ENCODE peak calls at places on chromosomes 4 and X, in nine cellular contexts. N is cardiac fibroblast, M is astrocyte of the spinal cord, T is psoas muscle, C is Calu3, O is uterus, E is GM20000, W is GM12865, X is H9. S is an unnamed sample.

GRCh38 chr4:143230683-143231082 is 46.0 kb downstream of the USP38 start:
- DNase-seq in N (no peak), M (no peak), T (no peak), C (no peak), O (no peak), E (peak; percentile 10), W (peak; percentile 3), X (no peak), S (no peak)

GRCh38 chr4:1026115-1026514 is 14.7 kb downstream of the FGFRL1 start:
- DNase-seq in N (peak; percentile 26), M (no peak), T (no peak), C (peak; percentile 48), O (no peak), E (peak; percentile 95), W (peak; percentile 61), X (peak; percentile 61), S (no peak)

GRCh38 chr4:86918539-86919072 is 16.2 kb upstream of the AFF1 start:
- DNase-seq in N (peak; percentile 86), M (peak; percentile 19), T (no peak), C (no peak), O (no peak), E (no peak), W (no peak), X (no peak), S (no peak)

GRCh38 chr4:152806492-152807125 is 26.9 kb downstream of the ARFIP1 start:
- DNase-seq in N (no peak), M (no peak), T (no peak), C (no peak), O (no peak), E (no peak), W (no peak), X (no peak), S (no peak)

GRCh38 chr4:73127839-73128448 is 58.4 kb upstream of the COX18 start:
- DNase-seq in N (peak; percentile 43), M (no peak), T (no peak), C (peak; percentile 2), O (no peak), E (no peak), W (peak; percentile 18), X (no peak), S (peak; percentile 2)

GRCh38 chr4:85686398-85686797 is 211.4 kb downstream of the ARHGAP24 start:
- DNase-seq in N (no peak), M (no peak), T (no peak), C (no peak), O (no peak), E (no peak), W (no peak), X (no peak), S (peak; percentile 4)

GRCh38 chrX:16882702-16883486 is 12.7 kb upstream of the RBBP7 start:
- DNase-seq in N (peak; percentile 71), M (peak; percentile 64), T (peak; percentile 77), C (peak; percentile 76), O (peak; percentile 68), E (peak; percentile 41), W (peak; percentile 73), X (peak; percentile 79), S (peak; percentile 83)

GRCh38 chr4:174538876-174539250 is 16.6 kb upstream of the HPGD start:
- DNase-seq in N (no peak), M (no peak), T (no peak), C (no peak), O (no peak), E (no peak), W (peak; percentile 8), X (no peak), S (no peak)

GRCh38 chrX:21757960-21758359 is at the start of gene SMPX:
- DNase-seq in N (no peak), M (no peak), T (peak; percentile 76), C (no peak), O (no peak), E (no peak), W (no peak), X (no peak), S (no peak)

GRCh38 chrX:20802036-20802435 is 535.3 kb upstream of the RPS6KA3 start:
- DNase-seq in N (peak; percentile 10), M (no peak), T (no peak), C (no peak), O (no peak), E (no peak), W (no peak), X (no peak), S (no peak)

GRCh38 chr4:126678608-126679007 is 954.1 kb upstream of the INTU start:
- DNase-seq in N (no peak), M (no peak), T (no peak), C (no peak), O (no peak), E (no peak), W (no peak), X (no peak), S (no peak)

GRCh38 chrX:124263743-124264142 is 68.7 kb upstream of the TEX13D start:
- DNase-seq in N (no peak), M (no peak), T (no peak), C (no peak), O (no peak), E (no peak), W (no peak), X (no peak), S (no peak)

GRCh38 chrX:71320126-71320525 is 18.6 kb downstream of the ITGB1BP2 start:
- DNase-seq in N (no peak), M (no peak), T (no peak), C (no peak), O (no peak), E (no peak), W (no peak), X (no peak), S (no peak)

GRCh38 chr4:183072181-183072580 is 26.9 kb upstream of the WWC2 start:
- DNase-seq in N (no peak), M (no peak), T (no peak), C (no peak), O (no peak), E (no peak), W (no peak), X (no peak), S (no peak)

GRCh38 chrX:130878350-130879341 is 24.4 kb downstream of the ENOX2 start:
- DNase-seq in N (peak; percentile 88), M (peak; percentile 91), T (no peak), C (peak; percentile 50), O (no peak), E (no peak), W (no peak), X (no peak), S (no peak)

GRCh38 chrX:40877869-40878268 is 142.5 kb upstream of the MED14 start:
- DNase-seq in N (peak; percentile 54), M (peak; percentile 32), T (no peak), C (peak; percentile 8), O (no peak), E (no peak), W (peak; percentile 35), X (no peak), S (peak; percentile 35)
- TF ChIP-seq CTCF in N (peak; percentile 34), M (peak; percentile 40), T (peak; percentile 45), C (peak; percentile 27), O (peak; percentile 46), E (no peak), W (peak; percentile 23), X (no peak), S (peak; percentile 56)

DNA sequence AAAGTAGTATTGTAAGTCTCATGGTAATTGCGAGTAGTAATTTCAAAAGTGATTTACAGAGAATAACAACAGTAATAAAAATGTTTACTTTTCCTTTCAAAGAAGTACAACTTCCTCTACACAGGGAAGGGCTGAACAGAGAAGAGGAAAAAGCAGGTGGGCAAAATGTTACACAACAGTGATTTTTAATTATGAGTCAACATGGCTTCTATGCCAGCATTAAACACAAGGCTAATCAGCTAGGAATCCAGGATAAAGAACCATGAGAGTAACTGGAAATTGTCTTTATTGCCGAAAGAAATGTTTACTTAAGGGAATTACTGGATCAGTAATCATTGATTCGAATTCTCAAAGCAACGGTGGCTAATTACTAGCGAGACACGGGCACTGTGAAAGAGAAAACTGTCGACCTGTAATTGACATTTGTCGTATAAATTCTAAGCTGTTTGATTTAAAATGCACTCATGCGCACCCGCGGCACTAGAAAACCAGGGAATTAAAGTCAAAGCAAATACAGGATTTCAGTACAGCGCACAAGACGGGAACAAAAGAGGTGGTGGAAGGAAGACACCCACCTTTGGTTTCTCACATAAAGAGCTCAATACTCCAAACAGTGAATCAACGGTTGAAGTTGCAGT is 15.5 kb downstream of the UTP3 start:
- DNase-seq in N (peak; percentile 61), M (peak; percentile 54), T (no peak), C (peak; percentile 3), O (peak; percentile 24), E (peak; percentile 3), W (no peak), X (no peak), S (peak; percentile 32)
- TF ChIP-seq CTCF in N (no peak), M (no peak), T (no peak), C (no peak), O (no peak), E (no peak), W (no peak), X (no peak), S (no peak)

DNA sequence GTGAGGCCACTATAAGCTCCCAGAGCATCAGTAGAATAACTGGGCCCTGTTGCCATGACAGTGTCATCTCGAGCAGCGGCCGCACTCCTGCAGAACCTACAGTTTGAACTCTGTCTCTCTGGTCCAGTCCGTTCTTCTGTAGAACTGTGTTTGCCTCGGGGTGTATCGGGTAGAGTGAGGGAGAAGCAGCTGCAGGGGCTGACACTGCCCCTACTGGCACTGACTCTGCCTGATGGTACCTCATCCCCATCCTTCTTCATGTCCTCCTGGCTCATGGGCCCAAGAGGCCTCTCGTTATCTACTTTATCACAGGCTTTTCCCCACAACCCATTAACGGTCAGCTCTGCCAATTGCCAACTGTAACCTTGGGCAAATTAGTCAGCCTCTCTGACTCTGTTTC is 96.5 kb downstream of the NPNT start:
- DNase-seq in N (no peak), M (no peak), T (no peak), C (no peak), O (no peak), E (no peak), W (no peak), X (no peak), S (no peak)
- TF ChIP-seq CTCF in N (no peak), M (no peak), T (no peak), C (no peak), O (no peak), E (no peak), W (peak; percentile 3), X (no peak), S (no peak)

GRCh38 chrX:18661273-18661672 is 10.6 kb downstream of the RS1 start:
- DNase-seq in N (no peak), M (no peak), T (no peak), C (no peak), O (no peak), E (no peak), W (no peak), X (no peak), S (no peak)

GRCh38 chrX:18668468-18668867 is 3.4 kb downstream of the RS1 start:
- DNase-seq in N (no peak), M (no peak), T (no peak), C (no peak), O (no peak), E (peak; percentile 32), W (peak; percentile 48), X (no peak), S (no peak)

GRCh38 chrX:18668059-18668458 is 3.8 kb downstream of the RS1 start:
- DNase-seq in N (no peak), M (no peak), T (no peak), C (no peak), O (no peak), E (no peak), W (no peak), X (no peak), S (no peak)

GRCh38 chrX:18666614-18667013 is 5.3 kb downstream of the RS1 start:
- DNase-seq in N (no peak), M (no peak), T (no peak), C (no peak), O (no peak), E (no peak), W (no peak), X (no peak), S (no peak)

GRCh38 chrX:18664947-18665346 is 7.0 kb downstream of the RS1 start:
- DNase-seq in N (no peak), M (no peak), T (no peak), C (peak; percentile 2), O (no peak), E (no peak), W (no peak), X (peak; percentile 59), S (no peak)
- TF ChIP-seq CTCF in N (no peak), M (no peak), T (no peak), C (no peak), O (no peak), E (no peak), W (no peak), X (peak; percentile 56), S (peak; percentile 9)